ENCODE peak calls at places on chromosomes 6 and 20, in seven cellular contexts. M, F, N, S, G, U and Y are unnamed samples.
A peak's percentile ranks its signal among the peaks of the same experiment; 100 is the strongest.

GRCh38 chr6:122878809-122879208 is 89.8 kb downstream of the SMPDL3A start:
- DNase-seq in M (no peak), F (no peak), N (no peak), S (no peak), G (no peak), U (no peak), Y (no peak)

GRCh38 chr6:41639556-41640371 is 1.5 kb downstream of the MDFI start:
- DNase-seq in M (no peak), F (no peak), N (no peak), S (peak; percentile 45), G (no peak), U (no peak), Y (no peak)

GRCh38 chr6:31058128-31058894 is 48.0 kb downstream of the MUC22 start:
- DNase-seq in M (no peak), F (no peak), N (no peak), S (no peak), G (no peak), U (no peak), Y (no peak)

GRCh38 chr6:131948221-131948661 is 2.9 kb downstream of the CCN2 start:
- DNase-seq in M (no peak), F (no peak), N (no peak), S (no peak), G (no peak), U (no peak), Y (no peak)

GRCh38 chr20:52943185-52943841 is 28.8 kb upstream of the TSHZ2 start:
- DNase-seq in M (no peak), F (no peak), N (no peak), S (no peak), G (no peak), U (no peak), Y (no peak)

GRCh38 chr6:155317186-155317585 is 2.9 kb upstream of the TFB1M start:
- DNase-seq in M (no peak), F (no peak), N (no peak), S (no peak), G (no peak), U (no peak), Y (no peak)

GRCh38 chr6:170031684-170032121 is 259.2 kb downstream of the DLL1 start:
- DNase-seq in M (no peak), F (peak; percentile 20), N (no peak), S (peak; percentile 3), G (no peak), U (no peak), Y (no peak)

GRCh38 chr6:20486641-20487040 is 47.6 kb upstream of the CDKAL1 start:
- DNase-seq in M (no peak), F (no peak), N (no peak), S (no peak), G (no peak), U (no peak), Y (no peak)

GRCh38 chr20:56788671-56789610 is 159.8 kb downstream of the TFAP2C start:
- DNase-seq in M (no peak), F (no peak), N (no peak), S (no peak), G (no peak), U (no peak), Y (no peak)

GRCh38 chr6:153511896-153512496 is 380.9 kb upstream of the RGS17 start:
- DNase-seq in M (peak; percentile 8), F (no peak), N (no peak), S (no peak), G (peak; percentile 17), U (peak; percentile 36), Y (peak; percentile 12)

GRCh38 chr6:1558388-1558787 is 51.3 kb upstream of the FOXC1 start:
- DNase-seq in M (no peak), F (no peak), N (no peak), S (no peak), G (no peak), U (no peak), Y (no peak)

GRCh38 chr6:36556281-36556680 is 9.0 kb upstream of the STK38 start:
- DNase-seq in M (no peak), F (no peak), N (no peak), S (no peak), G (no peak), U (no peak), Y (no peak)

GRCh38 chr20:51930775-51931174 is 128.5 kb upstream of the SALL4 start:
- DNase-seq in M (no peak), F (no peak), N (no peak), S (no peak), G (no peak), U (no peak), Y (no peak)

GRCh38 chr6:121961726-121962125 is 437.7 kb upstream of the HSF2 start:
- DNase-seq in M (no peak), F (no peak), N (no peak), S (no peak), G (no peak), U (no peak), Y (no peak)

GRCh38 chr6:93407186-93407585 is 12.2 kb downstream of the EPHA7 start:
- DNase-seq in M (no peak), F (no peak), N (no peak), S (no peak), G (no peak), U (no peak), Y (no peak)

GRCh38 chr6:139534472-139535115 is 160.1 kb upstream of the CITED2 start:
- DNase-seq in M (no peak), F (no peak), N (no peak), S (no peak), G (no peak), U (no peak), Y (no peak)

GRCh38 chr6:19896580-19897010 is 59.4 kb downstream of the ID4 start:
- DNase-seq in M (no peak), F (no peak), N (no peak), S (no peak), G (no peak), U (no peak), Y (no peak)

GRCh38 chr20:14444106-14444505 is 106.7 kb upstream of the FLRT3 start:
- DNase-seq in M (no peak), F (no peak), N (no peak), S (no peak), G (no peak), U (no peak), Y (no peak)

GRCh38 chr6:87623248-87623647 is 33.3 kb downstream of the ORC3 start:
- DNase-seq in M (no peak), F (no peak), N (no peak), S (no peak), G (no peak), U (no peak), Y (no peak)

GRCh38 chr6:101203664-101204063 is 189.8 kb upstream of the GRIK2 start:
- DNase-seq in M (no peak), F (no peak), N (no peak), S (no peak), G (no peak), U (no peak), Y (no peak)

GRCh38 chr6:167831281-167831680 is 4.6 kb downstream of the AFDN start:
- DNase-seq in M (no peak), F (no peak), N (no peak), S (no peak), G (no peak), U (no peak), Y (no peak)

GRCh38 chr6:164108869-164109769 is 694.6 kb downstream of the QKI start:
- DNase-seq in M (no peak), F (peak; percentile 89), N (no peak), S (no peak), G (no peak), U (no peak), Y (no peak)

GRCh38 chr20:62061851-62062418 is 3.7 kb downstream of the TAF4 start:
- DNase-seq in M (no peak), F (no peak), N (no peak), S (no peak), G (no peak), U (no peak), Y (no peak)

GRCh38 chr6:145814035-145814500 is 527 bp downstream of the FBXO30 start:
- DNase-seq in M (peak; percentile 87), F (peak; percentile 58), N (no peak), S (no peak), G (no peak), U (no peak), Y (no peak)

GRCh38 chr6:106339334-106340029 is 13.9 kb upstream of the ATG5 start:
- DNase-seq in M (peak; percentile 55), F (peak; percentile 70), N (peak; percentile 55), S (no peak), G (peak; percentile 64), U (peak; percentile 60), Y (peak; percentile 63)

GRCh38 chr20:38789503-38790209 is 15.8 kb upstream of the PPP1R16B start:
- DNase-seq in M (no peak), F (no peak), N (no peak), S (no peak), G (no peak), U (no peak), Y (no peak)

GRCh38 chr20:53399592-53400335 is 193.9 kb downstream of the ZNF217 start:
- DNase-seq in M (no peak), F (no peak), N (no peak), S (no peak), G (no peak), U (no peak), Y (no peak)

GRCh38 chr20:17343631-17344447 is 117.0 kb downstream of the PCSK2 start:
- DNase-seq in M (no peak), F (no peak), N (no peak), S (no peak), G (no peak), U (no peak), Y (no peak)

GRCh38 chr6:150202404-150202803 is 59.6 kb downstream of the PPP1R14C start:
- DNase-seq in M (no peak), F (no peak), N (no peak), S (no peak), G (no peak), U (no peak), Y (no peak)

GRCh38 chr20:59101956-59102355 is 59.4 kb upstream of the PRELID3B start:
- DNase-seq in M (no peak), F (no peak), N (no peak), S (no peak), G (no peak), U (no peak), Y (no peak)

GRCh38 chr6:32785781-32786533 is 22.6 kb upstream of the HLA-DQB2 start:
- DNase-seq in M (peak; percentile 20), F (peak; percentile 60), N (no peak), S (no peak), G (peak; percentile 53), U (peak; percentile 42), Y (peak; percentile 55)

GRCh38 chr20:62938105-62938888 is at the start of gene GID8:
- DNase-seq in M (peak; percentile 80), F (no peak), N (peak; percentile 35), S (no peak), G (peak; percentile 68), U (peak; percentile 59), Y (peak; percentile 75)

GRCh38 chr6:166556871-166557322 is 29.6 kb downstream of the RAMACL start:
- DNase-seq in M (no peak), F (peak; percentile 95), N (no peak), S (peak; percentile 59), G (no peak), U (no peak), Y (no peak)

GRCh38 chr20:25039697-25040437 is 18.1 kb downstream of the ACSS1 start:
- DNase-seq in M (no peak), F (peak; percentile 81), N (no peak), S (peak; percentile 82), G (no peak), U (no peak), Y (no peak)

GRCh38 chr6:159601211-159601610 is 91.8 kb downstream of the SOD2 start:
- DNase-seq in M (no peak), F (no peak), N (no peak), S (no peak), G (no peak), U (no peak), Y (no peak)

GRCh38 chr6:111871725-111872520 is 1.3 kb downstream of the FYN start:
- DNase-seq in M (peak; percentile 78), F (no peak), N (no peak), S (peak; percentile 39), G (no peak), U (peak; percentile 46), Y (peak; percentile 21)

GRCh38 chr20:34689486-34689885 is 12.6 kb upstream of the PIGU start:
- DNase-seq in M (no peak), F (no peak), N (no peak), S (no peak), G (no peak), U (no peak), Y (no peak)

GRCh38 chr20:57813870-57814269 is 104.1 kb upstream of the PMEPA1 start:
- DNase-seq in M (no peak), F (no peak), N (no peak), S (no peak), G (no peak), U (no peak), Y (no peak)